ENCODE peak calls at places on chromosome 16, in nine cellular contexts. M is body of pancreas; K is adrenal gland; C is suprapubic skin; Q is BJ; E is endodermal cell; B is heart left ventricle; P is effector memory CD4-positive, alpha-beta T cell; S is psoas muscle. J is an unnamed sample. For H3K27me3, the result is how much of the 10 kb centered on the place peaks cover.

GRCh38 chr16:25013049-25013448 is 2.1 kb downstream of the ARHGAP17 start:
- DNase-seq in M (no peak), K (no peak), C (no peak), Q (no peak), E (no peak), B (no peak), P (no peak), S (no peak), J (no peak)

GRCh38 chr16:4263504-4264436 is 9.1 kb downstream of the TFAP4 start:
- DNase-seq in M (peak), K (peak), C (peak), Q (peak), E (peak), B (peak), P (no peak), S (peak), J (no peak)

GRCh38 chr16:81061307-81061640 is 15.8 kb downstream of the C16orf46 start:
- DNase-seq in M (no peak), K (no peak), C (no peak), Q (no peak), E (no peak), B (no peak), P (no peak), S (no peak), J (no peak)

GRCh38 chr16:65180986-65181710 is 59.3 kb upstream of the CDH11 start:
- DNase-seq in M (no peak), K (no peak), C (no peak), Q (no peak), E (no peak), B (no peak), P (no peak), S (no peak), J (no peak)

GRCh38 chr16:74743045-74743667 is 31.5 kb downstream of the FA2H start:
- DNase-seq in M (no peak), K (no peak), C (no peak), Q (no peak), E (no peak), B (no peak), P (no peak), S (no peak), J (no peak)

GRCh38 chr16:48546774-48547173 is 63.2 kb downstream of the N4BP1 start:
- DNase-seq in M (peak), K (no peak), C (no peak), Q (no peak), E (no peak), B (peak), P (no peak), S (no peak), J (no peak)

GRCh38 chr16:51591480-51591879 is 440.4 kb upstream of the SALL1 start:
- DNase-seq in M (no peak), K (no peak), C (no peak), Q (no peak), E (no peak), B (no peak), P (no peak), S (no peak), J (no peak)

GRCh38 chr16:31298340-31298739 is 38.6 kb downstream of the ITGAM start:
- DNase-seq in M (no peak), K (no peak), C (no peak), Q (no peak), E (no peak), B (no peak), P (no peak), S (no peak), J (no peak)

GRCh38 chr16:79278506-79278905 is 322.0 kb downstream of the MAF start:
- DNase-seq in M (no peak), K (no peak), C (no peak), Q (no peak), E (no peak), B (no peak), P (no peak), S (no peak), J (no peak)

GRCh38 chr16:24747425-24747824 is 18.0 kb downstream of the TNRC6A start:
- DNase-seq in M (no peak), K (no peak), C (no peak), Q (no peak), E (no peak), B (no peak), P (no peak), S (no peak), J (no peak)

GRCh38 chr16:30948956-30949654 is at the start of gene ORAI3:
- DNase-seq in M (peak), K (peak), C (no peak), Q (no peak), E (peak), B (peak), P (no peak), S (peak), J (no peak)

GRCh38 chr16:66961065-66961744 is at the start of gene CES3:
- DNase-seq in M (peak), K (peak), C (no peak), Q (no peak), E (peak), B (no peak), P (peak), S (peak), J (no peak)

GRCh38 chr16:67068212-67068753 is 39.3 kb downstream of the CBFB start:
- DNase-seq in M (no peak), K (no peak), C (no peak), Q (no peak), E (no peak), B (no peak), P (no peak), S (no peak), J (no peak)

GRCh38 chr16:15972046-15972868 is 22.8 kb downstream of the ABCC1 start:
- DNase-seq in M (no peak), K (no peak), C (no peak), Q (no peak), E (no peak), B (no peak), P (no peak), S (no peak), J (no peak)

GRCh38 chr16:82694239-82694874 is 67.6 kb downstream of the CDH13 start:
- DNase-seq in M (no peak), K (no peak), C (no peak), Q (peak), E (no peak), B (no peak), P (no peak), S (no peak), J (no peak)

GRCh38 chr16:71746442-71747046 is 22.0 kb upstream of the PHLPP2 start:
- DNase-seq in M (no peak), K (no peak), C (no peak), Q (no peak), E (no peak), B (no peak), P (no peak), S (no peak), J (no peak)

DNA sequence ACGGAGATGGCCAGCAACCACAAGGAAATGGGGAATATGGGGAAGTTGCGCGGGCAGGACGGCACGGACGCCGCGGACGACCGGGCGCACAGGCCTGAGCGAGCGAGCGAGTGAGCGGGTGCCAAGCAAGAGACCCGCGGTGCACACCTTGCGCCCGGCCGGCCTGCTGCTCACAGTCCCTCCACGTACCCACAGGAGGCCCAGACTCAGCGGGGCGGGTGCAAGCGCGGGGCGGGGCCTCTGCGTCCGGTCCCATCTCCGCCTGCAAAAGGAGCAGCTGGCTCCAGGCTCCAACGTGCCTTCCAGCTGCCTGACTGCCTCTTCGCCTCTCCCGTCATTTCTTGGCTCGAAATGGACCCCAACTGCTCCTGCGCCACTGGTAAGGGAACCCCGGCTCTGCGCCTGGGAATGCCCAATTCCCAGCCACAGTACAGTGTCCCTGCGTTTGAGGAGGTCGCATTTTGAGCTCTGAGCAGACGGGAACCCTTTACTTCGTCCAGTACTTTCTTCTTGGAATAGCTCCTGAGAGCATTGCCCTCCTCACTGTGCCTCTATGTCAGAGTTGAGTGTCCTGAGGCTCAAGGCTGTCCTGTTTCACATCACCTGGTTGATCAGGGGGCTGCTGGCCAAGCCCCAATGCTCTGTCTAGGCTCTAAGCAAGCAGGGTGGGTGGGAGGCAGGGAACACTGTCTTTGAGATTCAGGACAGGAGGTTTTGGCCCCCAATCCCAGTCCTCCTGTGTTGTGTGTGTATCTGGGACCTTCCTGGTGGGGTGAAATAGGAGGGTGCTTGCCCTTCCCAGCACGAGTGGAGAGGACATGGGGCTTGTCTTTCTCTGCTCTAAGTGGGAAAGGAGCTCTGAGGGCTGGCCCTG is 8.1 kb upstream of the MT1E start:
- DNase-seq in M (peak), K (peak), C (no peak), Q (no peak), E (peak), B (peak), P (no peak), S (peak), J (no peak)
- H3K27me3 ChIP-seq in M (under half), K (under half), C (under half), Q (under half), E (half or more), B (under half), P (under half), S (under half), J (under half)

GRCh38 chr16:86200722-86201121 is 301.8 kb downstream of the IRF8 start:
- DNase-seq in M (no peak), K (no peak), C (no peak), Q (no peak), E (peak), B (no peak), P (no peak), S (no peak), J (no peak)
- H3K27me3 ChIP-seq in M (under half), K (under half), C (half or more), Q (under half), E (under half), B (under half), P (under half), S (half or more), J (under half)

GRCh38 chr16:1165511-1165910 is 12.6 kb downstream of the CACNA1H start:
- DNase-seq in M (no peak), K (no peak), C (no peak), Q (no peak), E (no peak), B (no peak), P (no peak), S (no peak), J (no peak)
- H3K27me3 ChIP-seq in M (under half), K (under half), C (half or more), Q (under half), E (under half), B (under half), P (under half), S (half or more), J (under half)

GRCh38 chr16:83942815-83943515 is 10.1 kb upstream of the OSGIN1 start:
- DNase-seq in M (peak), K (no peak), C (no peak), Q (no peak), E (no peak), B (no peak), P (no peak), S (no peak), J (no peak)

GRCh38 chr16:83943516-83944050 is 9.5 kb upstream of the OSGIN1 start:
- DNase-seq in M (no peak), K (no peak), C (no peak), Q (no peak), E (no peak), B (no peak), P (no peak), S (no peak), J (no peak)

GRCh38 chr16:83940630-83941378 is 12.2 kb upstream of the OSGIN1 start:
- DNase-seq in M (no peak), K (no peak), C (no peak), Q (no peak), E (peak), B (no peak), P (no peak), S (no peak), J (no peak)

GRCh38 chr16:83940157-83940556 is 12.9 kb upstream of the OSGIN1 start:
- DNase-seq in M (no peak), K (no peak), C (no peak), Q (no peak), E (no peak), B (no peak), P (no peak), S (no peak), J (no peak)

GRCh38 chr16:83942074-83942473 is 11.0 kb upstream of the OSGIN1 start:
- DNase-seq in M (no peak), K (no peak), C (no peak), Q (no peak), E (no peak), B (no peak), P (no peak), S (no peak), J (no peak)
- H3K27me3 ChIP-seq in M (under half), K (under half), C (under half), Q (under half), E (under half), B (under half), P (under half), S (under half), J (under half)

GRCh38 chr16:10993649-10994048 is 49.3 kb downstream of the CLEC16A start:
- DNase-seq in M (no peak), K (no peak), C (no peak), Q (no peak), E (no peak), B (no peak), P (no peak), S (no peak), J (no peak)
- H3K27me3 ChIP-seq in M (under half), K (under half), C (under half), Q (under half), E (under half), B (under half), P (under half), S (under half), J (under half)

DNA sequence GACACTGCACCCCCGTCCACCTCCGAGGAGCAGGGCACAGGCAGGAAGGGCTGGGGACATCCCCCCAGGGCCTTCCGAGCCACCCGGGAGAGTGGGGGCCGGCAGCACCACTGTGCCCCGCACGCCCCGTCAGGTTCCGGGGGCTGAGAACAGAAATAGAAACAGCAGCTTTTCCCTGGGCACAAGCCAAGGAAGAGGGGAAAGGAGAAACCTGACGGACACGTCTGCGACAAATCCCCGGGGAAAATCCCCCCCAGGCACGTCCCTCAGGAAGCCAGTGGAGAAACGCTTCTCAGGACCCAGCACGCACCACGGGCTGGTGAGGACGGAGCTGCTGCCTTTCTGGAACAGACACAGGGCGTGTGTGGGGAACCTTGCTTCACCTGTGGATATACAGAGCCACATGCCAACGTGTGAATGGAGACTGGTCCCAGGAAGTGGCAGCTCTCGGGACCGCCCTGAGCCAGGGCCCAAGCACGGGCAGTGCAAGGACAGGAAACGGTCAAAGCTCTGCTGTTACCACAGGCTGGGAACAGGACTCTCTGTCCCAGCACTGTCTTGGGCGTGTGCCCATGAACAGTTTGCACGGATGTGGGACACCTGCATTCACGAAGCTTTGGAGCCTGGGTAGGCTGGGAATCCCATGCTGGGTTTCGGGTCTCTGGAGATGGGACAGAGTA is 1.2 kb upstream of the TMEM204 start:
- DNase-seq in M (peak), K (no peak), C (no peak), Q (no peak), E (no peak), B (peak), P (no peak), S (peak), J (no peak)
- H3K27me3 ChIP-seq in M (under half), K (under half), C (under half), Q (under half), E (under half), B (under half), P (under half), S (under half), J (under half)

GRCh38 chr16:22898131-22898530 is 84.2 kb downstream of the HS3ST2 start:
- DNase-seq in M (no peak), K (no peak), C (no peak), Q (no peak), E (no peak), B (no peak), P (no peak), S (no peak), J (no peak)

GRCh38 chr16:22900863-22901262 is 86.9 kb downstream of the HS3ST2 start:
- DNase-seq in M (no peak), K (no peak), C (no peak), Q (no peak), E (no peak), B (no peak), P (no peak), S (no peak), J (no peak)

GRCh38 chr16:22898874-22899348 is 84.9 kb downstream of the HS3ST2 start:
- DNase-seq in M (peak), K (peak), C (peak), Q (no peak), E (peak), B (peak), P (no peak), S (peak), J (peak)

GRCh38 chr16:22903716-22904115 is 89.8 kb downstream of the HS3ST2 start:
- DNase-seq in M (no peak), K (no peak), C (no peak), Q (no peak), E (peak), B (no peak), P (no peak), S (no peak), J (no peak)

DNA sequence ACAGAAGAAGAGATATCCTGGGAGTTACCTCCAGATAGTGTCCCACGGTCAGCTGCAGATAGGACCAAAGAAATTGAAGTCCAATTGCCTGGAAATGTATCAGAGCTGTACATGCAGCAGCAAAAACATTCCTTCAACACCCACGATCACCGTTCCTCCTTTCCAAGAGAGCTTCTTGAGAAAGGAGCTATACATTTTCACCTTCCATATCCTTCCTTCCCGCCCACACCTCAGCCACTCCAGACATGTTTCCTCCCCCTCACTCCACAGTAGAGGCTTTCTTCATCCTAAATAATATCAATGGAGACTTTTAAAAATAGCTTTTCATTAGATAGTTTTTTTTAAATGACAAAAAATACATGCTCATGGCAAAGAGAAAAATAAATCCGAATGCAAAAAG is 87.6 kb downstream of the HS3ST2 start:
- DNase-seq in M (no peak), K (no peak), C (no peak), Q (no peak), E (no peak), B (no peak), P (no peak), S (no peak), J (no peak)
- H3K27me3 ChIP-seq in M (under half), K (under half), C (under half), Q (under half), E (half or more), B (under half), P (under half), S (under half), J (under half)

GRCh38 chr16:68737046-68737729 is at the start of gene CDH1:
- DNase-seq in M (peak), K (no peak), C (peak), Q (no peak), E (peak), B (no peak), P (no peak), S (no peak), J (no peak)

GRCh38 chr16:68736561-68736960 is 531 bp upstream of the CDH1 start:
- DNase-seq in M (no peak), K (no peak), C (no peak), Q (no peak), E (no peak), B (no peak), P (no peak), S (no peak), J (no peak)

GRCh38 chr16:68740628-68741346 is 3.7 kb downstream of the CDH1 start:
- DNase-seq in M (no peak), K (no peak), C (no peak), Q (no peak), E (no peak), B (no peak), P (no peak), S (no peak), J (no peak)

GRCh38 chr16:68739964-68740627 is 3.0 kb downstream of the CDH1 start:
- DNase-seq in M (peak), K (no peak), C (no peak), Q (no peak), E (no peak), B (no peak), P (no peak), S (no peak), J (no peak)

DNA sequence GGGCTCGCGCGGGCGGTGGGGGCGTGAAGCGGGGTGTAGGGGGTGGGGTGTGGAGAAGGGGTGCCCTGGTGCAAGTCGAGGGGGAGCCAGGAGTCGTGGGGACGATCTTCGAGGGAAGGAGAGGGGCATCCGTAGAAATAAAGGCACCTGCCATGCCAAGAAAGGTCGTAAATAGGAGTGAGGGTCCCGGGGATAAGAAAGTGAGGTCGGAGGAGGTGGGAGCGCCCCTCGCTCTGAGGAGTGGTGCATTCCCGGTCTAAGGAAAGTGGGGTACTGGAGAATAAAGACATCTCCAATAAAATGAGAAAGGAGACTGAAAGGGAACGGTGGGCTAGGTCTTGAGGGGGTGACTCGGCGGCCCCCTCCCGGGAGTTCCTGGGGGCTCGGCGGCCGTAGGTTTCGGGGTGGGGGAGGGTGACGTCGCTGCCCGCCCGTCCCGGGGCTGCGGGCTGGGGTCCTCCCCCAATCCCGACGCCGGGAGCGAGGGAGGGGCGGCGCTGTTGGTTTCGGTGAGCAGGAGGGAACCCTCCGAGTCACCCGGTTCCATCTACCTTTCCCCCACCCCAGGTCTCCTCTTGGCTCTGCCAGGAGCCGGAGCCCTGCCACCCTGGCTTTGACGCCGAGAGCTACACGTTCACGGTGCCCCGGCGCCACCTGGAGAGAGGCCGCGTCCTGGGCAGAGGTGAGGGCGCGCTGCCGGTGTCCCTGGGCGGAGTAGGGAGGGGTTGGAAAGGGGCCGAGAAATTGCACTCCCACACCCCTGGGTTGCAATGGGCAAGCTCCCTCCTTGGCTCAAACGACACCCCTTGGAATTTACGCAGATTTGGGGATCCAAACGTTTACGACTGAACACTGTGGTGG is 868 bp downstream of the CDH1 start:
- DNase-seq in M (peak), K (no peak), C (no peak), Q (no peak), E (peak), B (no peak), P (no peak), S (no peak), J (no peak)
- H3K27me3 ChIP-seq in M (under half), K (under half), C (under half), Q (under half), E (under half), B (under half), P (under half), S (under half), J (under half)

J was measured in thoracic aorta.